ENCODE peak calls at places on chromosomes 4 and X, in six cellular contexts. Y is GM12878, T is HCT116, S is K562, P is HepG2, C is upper lobe of left lung. E is an unnamed sample.
A peak's percentile ranks its signal among the peaks of the same experiment; 100 is the strongest.

GRCh38 chr4:75834772-75835154 is 67.5 kb downstream of the PPEF2 start:
- ATAC-seq in S (no peak), P (no peak), C (no peak), T (no peak), Y (no peak), E (no peak)

GRCh38 chrX:51148848-51149247 is 183.8 kb upstream of the NUDT10 start:
- ATAC-seq in Y (no peak), T (peak; percentile 72), C (no peak), P (no peak), S (no peak), E (no peak)

GRCh38 chrX:34918856-34919255 is 23.7 kb upstream of the FAM47B start:
- ATAC-seq in S (no peak), Y (peak; percentile 35), C (no peak), T (no peak), P (peak; percentile 36), E (no peak)

GRCh38 chr4:117575850-117576249 is 458.4 kb upstream of the NDST3 start:
- ATAC-seq in S (no peak), Y (no peak), C (no peak), P (no peak), T (no peak), E (no peak)

GRCh38 chrX:24355095-24355494 is 5.3 kb upstream of the SUPT20HL1 start:
- ATAC-seq in Y (no peak), S (no peak), C (no peak), T (no peak), P (no peak), E (no peak)

GRCh38 chrX:53305996-53306937 is 24.9 kb upstream of the IQSEC2 start:
- ATAC-seq in P (no peak), S (no peak), T (no peak), Y (no peak), C (peak; percentile 61), E (peak; percentile 16)

GRCh38 chrX:136250191-136251041 is 784 bp downstream of the MAP7D3 start:
- ATAC-seq in Y (peak; percentile 65), P (no peak), T (peak; percentile 30), C (peak; percentile 77), S (peak; percentile 79), E (peak; percentile 47)

GRCh38 chr4:168124008-168124641 is 31.8 kb downstream of the ANXA10 start:
- ATAC-seq in Y (no peak), T (no peak), P (no peak), C (no peak), S (no peak), E (no peak)

GRCh38 chrX:47278684-47279083 is 45.9 kb downstream of the USP11 start:
- ATAC-seq in T (no peak), S (no peak), P (peak; percentile 54), C (no peak), Y (no peak), E (no peak)

GRCh38 chrX:124239911-124240310 is 92.5 kb upstream of the TEX13D start:
- ATAC-seq in C (no peak), S (no peak), T (no peak), Y (peak; percentile 92), P (no peak), E (no peak)

GRCh38 chr4:158192439-158193158 is 17.7 kb upstream of the TMEM144 start:
- ATAC-seq in S (no peak), T (peak; percentile 20), Y (no peak), P (no peak), C (no peak), E (no peak)

GRCh38 chr4:78612398-78613005 is 60.9 kb downstream of the ANXA3 start:
- ATAC-seq in Y (peak; percentile 64), T (peak; percentile 75), S (peak; percentile 71), C (peak; percentile 79), P (peak; percentile 54), E (peak; percentile 46)

GRCh38 chrX:104522386-104522785 is 43.6 kb upstream of the IL1RAPL2 start:
- ATAC-seq in Y (no peak), S (no peak), T (no peak), P (no peak), C (no peak), E (no peak)
- TF ChIP-seq POLR2A in Y (no peak), S (no peak), T (no peak), P (no peak), C (no peak), E (no peak)

DNA sequence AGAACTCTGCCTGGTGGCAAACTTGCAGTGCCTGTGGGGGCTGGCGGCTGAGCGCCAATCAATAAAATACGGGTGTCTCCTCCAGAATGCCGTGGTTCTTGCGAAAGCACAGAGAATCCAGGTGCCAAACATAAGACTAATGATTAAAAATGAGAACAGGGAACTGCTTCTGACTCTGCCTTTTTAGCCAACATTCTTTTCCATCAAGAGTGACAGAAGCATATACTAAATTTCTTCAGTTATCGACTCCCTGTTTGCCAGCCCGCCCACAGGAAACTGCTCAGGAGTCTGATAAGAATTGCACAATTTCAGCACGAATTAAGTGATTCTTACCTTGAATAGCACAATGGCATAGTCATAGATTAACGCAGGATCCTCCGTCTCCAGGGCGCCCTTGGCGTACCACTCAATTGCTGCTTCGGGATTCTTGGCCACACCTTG is 74.9 kb downstream of the SEL1L3 start:
- ATAC-seq in C (no peak), S (no peak), Y (no peak), T (no peak), P (no peak), E (no peak)
- TF ChIP-seq POLR2AphosphoS5 in C (no peak), S (no peak), Y (no peak), T (no peak), P (no peak), E (no peak)

GRCh38 chr4:17558941-17559708 is 17.9 kb upstream of the LAP3 start:
- ATAC-seq in T (no peak), Y (no peak), P (peak; percentile 84), S (peak; percentile 39), C (no peak), E (no peak)

GRCh38 chr4:17559709-17560048 is 17.3 kb upstream of the LAP3 start:
- ATAC-seq in T (no peak), S (no peak), C (no peak), Y (no peak), P (no peak), E (no peak)

GRCh38 chr4:17556498-17556897 is 20.5 kb upstream of the LAP3 start:
- ATAC-seq in P (no peak), S (no peak), Y (no peak), T (no peak), C (no peak), E (no peak)

GRCh38 chr4:17560065-17560673 is 16.8 kb upstream of the LAP3 start:
- ATAC-seq in S (no peak), T (no peak), P (peak; percentile 30), C (no peak), Y (no peak), E (no peak)

DNA sequence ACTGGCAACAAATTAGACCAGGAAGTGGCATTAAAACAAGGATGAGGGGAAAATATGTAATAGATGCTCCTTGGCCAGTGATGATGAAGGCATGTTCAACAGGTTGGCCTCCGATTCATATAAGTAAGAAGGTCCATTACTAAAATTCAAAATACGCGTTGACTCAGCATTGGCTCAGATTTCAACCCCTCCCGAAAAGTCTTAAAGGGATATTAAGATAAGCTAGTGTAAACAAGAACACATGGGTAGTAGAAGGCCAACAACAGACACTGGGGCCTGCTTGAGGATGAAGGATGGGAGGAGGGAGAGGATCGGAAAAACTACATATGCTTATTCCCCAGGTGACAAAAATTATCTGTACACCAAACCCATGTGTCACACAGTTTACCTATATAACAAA is 19.1 kb upstream of the LAP3 start:
- ATAC-seq in C (no peak), T (no peak), Y (no peak), P (no peak), S (peak; percentile 73), E (no peak)
- H3K27ac ChIP-seq in C (no peak overlapping the region), T (no peak overlapping the region), Y (no peak overlapping the region), P (peak overlapping the region; percentile 90), S (no peak overlapping the region), E (no peak overlapping the region)

DNA sequence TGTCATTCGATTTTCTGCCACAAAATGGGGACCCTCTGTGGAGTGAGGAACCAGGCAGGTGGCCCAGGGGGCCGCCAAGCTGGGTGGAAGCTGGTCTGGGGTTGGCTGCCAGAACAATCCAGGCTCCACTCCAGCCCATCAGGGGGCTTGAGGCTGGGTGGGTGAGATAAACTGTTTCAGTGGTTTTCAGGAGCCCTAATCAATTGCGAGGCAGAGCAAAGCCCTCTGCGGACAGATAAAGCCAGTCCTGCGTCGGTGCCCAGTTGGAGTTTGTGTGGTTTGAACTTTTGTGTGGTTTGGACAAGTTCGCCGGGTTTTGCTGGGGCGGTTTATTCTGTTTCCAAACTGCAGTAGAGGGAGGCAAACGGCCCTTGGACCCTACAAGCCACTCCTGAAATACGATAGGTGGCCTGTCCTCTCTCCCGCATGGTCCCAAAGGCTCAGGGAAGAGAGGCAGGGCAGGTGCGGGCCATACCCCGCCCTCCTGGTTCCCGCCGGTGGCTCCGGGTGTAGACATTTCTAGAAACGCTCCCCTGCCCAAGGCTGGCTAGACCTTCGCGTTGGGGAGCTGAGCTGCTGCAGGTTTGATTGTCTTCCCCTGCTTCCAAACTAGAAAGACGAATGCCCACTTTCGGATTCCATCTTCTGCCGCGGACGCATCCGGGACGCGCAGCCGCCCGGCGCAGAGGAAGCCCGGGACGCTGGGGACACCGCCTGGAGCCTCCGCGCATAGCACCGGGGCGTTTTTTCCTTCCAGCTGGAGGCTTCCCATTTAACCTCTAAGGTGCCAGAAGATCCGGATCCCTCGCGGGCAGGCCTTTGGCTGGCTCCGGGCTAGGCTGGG is 169.0 kb upstream of the BCOR start:
- ATAC-seq in S (peak; percentile 92), Y (peak; percentile 79), C (peak; percentile 93), T (peak; percentile 88), P (peak; percentile 92), E (peak; percentile 82)
- TF ChIP-seq POLR2A in S (no peak), Y (no peak), C (no peak), T (no peak), P (no peak), E (no peak)

DNA sequence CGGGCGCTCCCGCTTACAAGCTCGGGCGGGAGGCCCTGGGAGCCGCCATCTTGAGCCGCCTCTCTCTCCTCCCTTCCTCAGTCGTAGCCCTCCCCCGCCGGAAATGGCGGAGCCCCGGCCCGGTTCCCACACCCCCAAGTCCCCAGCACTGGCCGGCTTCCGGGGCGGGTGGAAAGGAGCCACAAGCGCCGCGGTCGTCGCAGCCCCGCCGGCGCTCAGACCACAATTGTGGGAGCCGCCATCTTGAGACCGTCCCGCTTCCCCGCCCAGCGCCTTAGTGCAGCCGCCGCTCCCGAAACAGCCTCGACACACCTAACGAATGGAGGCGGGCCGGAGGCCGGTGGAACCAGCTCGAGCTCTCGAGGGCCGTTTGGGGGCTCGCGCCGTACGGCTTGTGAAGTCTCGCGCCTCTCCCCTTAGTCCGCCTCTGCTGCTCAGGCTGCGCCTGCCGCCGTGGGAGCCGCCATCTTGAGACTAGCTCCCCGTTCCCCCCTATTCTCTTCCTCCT is 440 bp downstream of the HCFC1 start:
- ATAC-seq in C (peak; percentile 85), P (peak; percentile 74), Y (peak; percentile 77), S (peak; percentile 69), T (peak; percentile 59), E (peak; percentile 73)
- TF ChIP-seq POLR2AphosphoS5 in C (peak; percentile 50), P (no peak), Y (peak; percentile 73), S (peak; percentile 0), T (no peak), E (peak; percentile 61)